ENCODE peak calls at places on chromosomes 2 and 18, in ten cellular contexts. Y is Calu3; Z is WTC11; N is CD4-positive, alpha-beta T cell; D is osteocyte; I is OCI-LY7; E is transverse colon; X is WERI-Rb-1; S is colonic mucosa; P is PC-9. J is an unnamed sample.
A peak's percentile ranks its signal among the peaks of the same experiment; 100 is the strongest.

GRCh38 chr2:30152385-30152784 is 5.6 kb downstream of the YPEL5 start:
- DNase-seq in D (no peak), E (no peak), N (no peak), X (no peak), P (no peak), Y (no peak), I (no peak), Z (no peak), S (no peak), J (no peak)

GRCh38 chr2:216394888-216395287 is 17.4 kb upstream of the SMARCAL1 start:
- DNase-seq in Z (no peak), E (no peak), D (no peak), S (no peak), X (no peak), N (no peak), P (no peak), Y (no peak), I (no peak), J (no peak)

GRCh38 chr2:70412294-70413075 is 110.6 kb upstream of the FAM136A start:
- DNase-seq in Y (no peak), I (no peak), D (no peak), P (no peak), X (no peak), S (no peak), N (no peak), Z (no peak), E (no peak), J (no peak)

GRCh38 chr2:29606105-29606871 is 315.1 kb downstream of the ALK start:
- DNase-seq in I (no peak), X (no peak), S (no peak), Y (no peak), N (no peak), Z (no peak), D (no peak), P (no peak), E (no peak), J (no peak)

GRCh38 chr2:181457121-181457740 is at the start of gene ITGA4:
- DNase-seq in P (no peak), Z (peak; percentile 88), D (peak; percentile 94), Y (peak; percentile 77), I (peak; percentile 93), N (peak; percentile 82), X (peak; percentile 85), E (peak; percentile 85), S (peak; percentile 81), J (peak; percentile 53)

GRCh38 chr2:94874277-94874997 is 3.2 kb downstream of the TEKT4 start:
- DNase-seq in E (peak; percentile 47), I (peak; percentile 54), D (peak; percentile 84), N (peak; percentile 51), P (no peak), S (peak; percentile 58), Z (peak; percentile 92), X (peak; percentile 79), Y (peak; percentile 68), J (no peak)

GRCh38 chr2:167942495-167943081 is 304.8 kb downstream of the STK39 start:
- DNase-seq in S (no peak), Z (no peak), X (no peak), I (no peak), Y (no peak), N (no peak), P (no peak), E (no peak), D (no peak), J (no peak)

GRCh38 chr18:46449033-46449432 is 208.0 kb downstream of the LOXHD1 start:
- DNase-seq in D (no peak), E (no peak), P (no peak), X (no peak), I (no peak), S (no peak), Z (no peak), N (no peak), Y (no peak), J (no peak)

GRCh38 chr2:149401007-149401406 is 70.6 kb downstream of the LYPD6 start:
- DNase-seq in I (no peak), Z (no peak), N (no peak), S (no peak), X (no peak), Y (no peak), D (no peak), E (no peak), P (no peak), J (no peak)

GRCh38 chr2:184272040-184272439 is 326.3 kb upstream of the ZNF804A start:
- DNase-seq in Y (no peak), D (no peak), S (no peak), I (no peak), P (no peak), Z (no peak), X (no peak), E (no peak), N (no peak), J (no peak)

GRCh38 chr2:28356095-28356911 is 36.4 kb upstream of the FOSL2 start:
- DNase-seq in I (no peak), Y (peak; percentile 54), N (no peak), Z (no peak), P (peak; percentile 57), E (peak; percentile 89), D (no peak), X (no peak), S (peak; percentile 90), J (peak; percentile 67)

GRCh38 chr2:160920791-160921303 is 239.4 kb upstream of the TANK start:
- DNase-seq in S (no peak), X (no peak), Y (no peak), P (no peak), I (no peak), N (no peak), E (no peak), Z (no peak), D (no peak), J (peak; percentile 25)

GRCh38 chr2:23578964-23579671 is 194.1 kb downstream of the KLHL29 start:
- DNase-seq in I (no peak), D (no peak), Z (no peak), S (no peak), X (no peak), Y (no peak), N (no peak), E (no peak), P (no peak), J (no peak)

GRCh38 chr18:12061685-12062084 is 32.0 kb upstream of the ANKRD62 start:
- DNase-seq in X (no peak), D (no peak), Y (no peak), N (no peak), I (no peak), S (no peak), P (no peak), Z (no peak), E (no peak), J (no peak)

GRCh38 chr2:172927381-172928357 is 148.0 kb upstream of the MAP3K20 start:
- DNase-seq in E (no peak), X (no peak), I (no peak), D (no peak), P (no peak), N (no peak), Y (no peak), S (no peak), Z (no peak), J (no peak)

DNA sequence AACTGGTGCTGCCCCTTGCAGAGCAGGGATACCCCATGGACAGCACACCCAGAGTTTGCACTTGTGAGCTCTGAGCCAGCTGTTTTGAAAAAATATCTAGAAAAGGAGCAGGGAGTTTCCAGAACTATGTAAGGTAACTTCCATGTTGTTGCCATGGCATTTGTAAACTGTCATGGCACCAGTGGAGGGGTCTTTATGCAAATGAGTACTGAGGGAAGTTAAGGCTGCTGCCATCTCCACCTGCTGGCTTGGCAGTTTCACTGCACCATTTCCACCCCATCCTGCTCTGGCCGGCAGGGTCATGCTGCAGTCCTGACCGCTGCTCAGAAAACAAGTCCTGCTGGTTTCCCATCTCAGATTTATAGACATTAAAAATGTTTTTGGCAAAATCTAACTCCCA is 52.3 kb upstream of the SNTG2 start:
- DNase-seq in Y (no peak), S (no peak), D (peak; percentile 56), E (no peak), N (no peak), P (no peak), X (peak; percentile 52), Z (peak; percentile 65), I (peak; percentile 7), J (no peak)
- TF ChIP-seq CTCF in Y (no peak), S (no peak), D (peak; percentile 45), E (no peak), N (no peak), P (no peak), X (peak; percentile 83), Z (peak; percentile 19), I (peak; percentile 41), J (no peak)

DNA sequence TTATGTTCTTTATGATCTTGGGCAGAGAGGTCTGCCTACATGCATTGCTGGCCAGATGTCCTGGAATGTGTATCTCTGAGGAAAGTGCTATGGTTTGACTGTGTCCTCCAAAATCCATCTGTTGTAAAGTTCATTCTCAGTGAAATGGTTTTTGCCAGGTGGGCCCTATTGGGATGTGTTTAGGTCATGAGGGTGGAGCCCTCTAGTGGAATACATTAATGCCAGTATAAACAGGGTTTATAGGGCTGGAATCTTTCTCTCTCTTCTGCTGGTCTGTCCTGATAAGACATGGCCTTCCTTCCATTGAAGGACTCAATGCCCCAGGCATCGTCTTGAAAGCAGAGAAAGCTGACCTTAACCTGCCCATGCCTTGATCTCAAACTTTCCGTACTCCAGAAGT is 258.5 kb downstream of the RPIA start:
- DNase-seq in N (no peak), D (no peak), P (no peak), E (no peak), S (no peak), Z (no peak), Y (no peak), I (no peak), X (no peak), J (no peak)
- TF ChIP-seq CTCF in N (no peak), D (no peak), P (peak; percentile 56), E (no peak), S (no peak), Z (no peak), Y (no peak), I (no peak), X (peak; percentile 44), J (no peak)

GRCh38 chr2:230631470-230631869 is 81.2 kb upstream of the CAB39 start:
- DNase-seq in Y (no peak), X (no peak), S (no peak), Z (no peak), P (no peak), N (no peak), E (no peak), D (no peak), I (no peak), J (no peak)
- TF ChIP-seq CTCF in Y (no peak), X (no peak), S (no peak), Z (no peak), P (no peak), N (no peak), E (no peak), D (no peak), I (peak; percentile 63), J (no peak)

DNA sequence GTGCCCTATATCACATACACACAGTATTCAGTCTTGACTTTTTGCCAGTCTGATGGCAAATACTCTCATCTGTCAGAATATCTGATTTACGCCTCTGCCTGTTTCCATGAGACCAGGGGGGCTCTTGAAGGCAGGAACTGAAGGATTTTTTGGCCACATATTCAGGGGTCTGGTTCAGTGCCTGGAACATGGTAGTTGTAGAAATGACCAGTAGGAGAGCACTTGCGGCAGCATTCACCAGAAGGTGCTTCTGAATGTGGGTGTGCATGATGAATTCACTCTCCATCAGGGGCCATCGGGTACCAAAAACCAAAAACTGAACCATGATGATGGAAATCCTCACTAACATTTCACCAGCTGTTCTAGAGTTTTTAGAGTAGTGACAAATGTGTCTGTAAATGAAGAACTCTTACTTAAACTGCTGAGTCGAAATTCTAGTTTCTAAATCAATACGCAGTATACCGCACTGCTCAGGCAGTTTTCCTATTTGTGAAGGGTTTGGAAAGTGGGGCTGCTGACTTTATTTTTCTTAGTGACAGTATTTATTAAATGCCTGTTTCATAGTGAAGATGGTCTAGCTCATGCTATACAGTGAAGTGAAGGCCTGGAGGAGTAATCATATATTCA is 54.6 kb downstream of the MERTK start:
- DNase-seq in Z (no peak), P (no peak), I (no peak), N (no peak), D (no peak), S (no peak), E (no peak), X (no peak), Y (no peak), J (no peak)
- TF ChIP-seq CTCF in Z (no peak), P (no peak), I (no peak), N (no peak), D (no peak), S (no peak), E (no peak), X (no peak), Y (no peak), J (no peak)

J was measured in mesothelial cell of epicardium.